ENCODE peak calls at places on chromosomes 3 and 15, in six cellular contexts. K is stomach, E is spleen, G is HCT116, Z is H1, L is prostate gland. U is an unnamed sample.
A peak's percentile ranks its signal among the peaks of the same experiment; 100 is the strongest.

GRCh38 chr15:77723756-77724155 is 91.0 kb upstream of the LINGO1 start:
- DNase-seq in K (no peak), E (no peak), G (no peak), Z (no peak), L (no peak), U (no peak)

GRCh38 chr15:95457520-95457919 is 873.0 kb upstream of the NR2F2 start:
- DNase-seq in K (no peak), E (no peak), G (no peak), Z (no peak), L (no peak), U (no peak)

GRCh38 chr3:19885468-19885867 is 48.5 kb downstream of the EFHB start:
- DNase-seq in K (no peak), E (no peak), G (no peak), Z (no peak), L (no peak), U (no peak)

GRCh38 chr15:44580105-44580504 is 43.2 kb downstream of the EIF3J start:
- DNase-seq in K (no peak), E (no peak), G (no peak), Z (no peak), L (no peak), U (no peak)

GRCh38 chr3:100570811-100571210 is 38.6 kb upstream of the ADGRG7 start:
- DNase-seq in K (no peak), E (no peak), G (no peak), Z (no peak), L (no peak), U (no peak)

GRCh38 chr15:35088329-35088728 is 3.2 kb upstream of the NANOGP8 start:
- DNase-seq in K (no peak), E (no peak), G (no peak), Z (no peak), L (no peak), U (no peak)

GRCh38 chr15:78347586-78348543 is 7.7 kb downstream of the CRABP1 start:
- DNase-seq in K (no peak), E (peak; percentile 29), G (no peak), Z (no peak), L (peak; percentile 52), U (no peak)

GRCh38 chr3:143358155-143358792 is 238.7 kb downstream of the CHST2 start:
- DNase-seq in K (no peak), E (no peak), G (no peak), Z (no peak), L (peak; percentile 11), U (no peak)

GRCh38 chr15:57892181-57892580 is 173.3 kb downstream of the ALDH1A2 start:
- DNase-seq in K (no peak), E (no peak), G (no peak), Z (no peak), L (no peak), U (no peak)

GRCh38 chr3:24857945-24858344 is 363.3 kb upstream of the THRB start:
- DNase-seq in K (no peak), E (no peak), G (no peak), Z (no peak), L (no peak), U (no peak)

GRCh38 chr3:15535757-15536156 is 14.3 kb upstream of the COLQ start:
- DNase-seq in K (no peak), E (no peak), G (no peak), Z (no peak), L (no peak), U (no peak)

GRCh38 chr3:170759511-170760173 is 110.4 kb downstream of the RPL22L1 start:
- DNase-seq in K (no peak), E (no peak), G (no peak), Z (no peak), L (no peak), U (no peak)

GRCh38 chr3:40979962-40980361 is 219.3 kb upstream of the CTNNB1 start:
- DNase-seq in K (no peak), E (no peak), G (no peak), Z (no peak), L (no peak), U (no peak)

GRCh38 chr3:180280601-180281000 is 243.9 kb upstream of the PEX5L start:
- DNase-seq in K (no peak), E (no peak), G (no peak), Z (no peak), L (no peak), U (no peak)

GRCh38 chr15:63212050-63212973 is 22.9 kb downstream of the RAB8B start:
- DNase-seq in K (no peak), E (no peak), G (no peak), Z (no peak), L (peak; percentile 49), U (no peak)

GRCh38 chr3:184676927-184677326 is 34.9 kb downstream of the MAGEF1 start:
- DNase-seq in K (no peak), E (no peak), G (no peak), Z (no peak), L (no peak), U (no peak)

GRCh38 chr3:192957441-192957951 is 39.8 kb upstream of the MB21D2 start:
- DNase-seq in K (no peak), E (no peak), G (no peak), Z (no peak), L (no peak), U (no peak)
- TF ChIP-seq POLR2AphosphoS5 in K (no peak), E (no peak), G (no peak), Z (no peak), L (no peak), U (no peak)

GRCh38 chr3:187955076-187955952 is 198.6 kb upstream of the LPP start:
- DNase-seq in K (no peak), E (no peak), G (no peak), Z (no peak), L (no peak), U (no peak)

GRCh38 chr3:187954486-187955075 is 199.4 kb upstream of the LPP start:
- DNase-seq in K (no peak), E (no peak), G (no peak), Z (no peak), L (no peak), U (no peak)

GRCh38 chr3:187960820-187961219 is 193.1 kb upstream of the LPP start:
- DNase-seq in K (no peak), E (no peak), G (no peak), Z (no peak), L (no peak), U (no peak)

GRCh38 chr3:187958432-187959003 is 195.4 kb upstream of the LPP start:
- DNase-seq in K (peak; percentile 34), E (peak; percentile 92), G (no peak), Z (no peak), L (no peak), U (no peak)

DNA sequence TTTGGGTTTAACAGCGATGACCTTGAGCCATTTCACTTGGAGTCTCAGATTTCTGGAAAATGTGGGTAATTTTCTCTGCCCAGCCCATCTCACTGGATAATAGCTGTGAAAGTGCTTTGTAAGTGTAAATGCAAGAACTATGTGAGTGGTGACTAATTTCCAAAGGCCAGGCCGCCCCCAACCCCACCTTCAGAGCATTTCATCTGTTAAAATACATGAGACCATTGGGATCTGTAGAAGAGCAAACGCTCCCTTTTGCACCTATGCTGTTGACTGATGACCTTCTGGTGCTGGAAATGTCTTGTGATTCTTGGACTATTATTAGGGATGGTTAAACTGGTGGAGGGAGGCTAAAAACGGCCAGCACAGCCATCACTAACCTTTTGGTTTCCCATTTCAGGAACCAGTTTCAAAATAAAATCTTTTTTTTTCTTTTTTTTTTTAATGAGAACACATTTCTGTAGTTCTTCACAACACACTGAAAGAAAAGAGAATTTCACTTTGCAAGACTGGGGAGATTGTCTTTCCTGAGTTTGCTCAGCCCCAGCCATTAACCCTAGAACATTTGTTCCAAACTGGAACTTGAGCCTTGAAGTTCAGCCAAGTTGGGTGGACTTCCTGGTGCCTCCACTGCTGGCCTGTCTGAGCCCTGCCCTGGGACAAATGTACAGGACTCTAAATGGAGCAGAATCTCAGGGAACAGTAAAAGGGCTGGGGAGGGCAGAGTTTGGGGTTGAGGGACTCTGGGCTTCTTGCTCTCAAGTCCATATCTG is 196.6 kb upstream of the LPP start:
- DNase-seq in K (peak; percentile 30), E (no peak), G (no peak), Z (no peak), L (no peak), U (no peak)
- TF ChIP-seq POLR2A in K (no peak), E (no peak), G (no peak), Z (no peak), L (no peak), U (no peak)

DNA sequence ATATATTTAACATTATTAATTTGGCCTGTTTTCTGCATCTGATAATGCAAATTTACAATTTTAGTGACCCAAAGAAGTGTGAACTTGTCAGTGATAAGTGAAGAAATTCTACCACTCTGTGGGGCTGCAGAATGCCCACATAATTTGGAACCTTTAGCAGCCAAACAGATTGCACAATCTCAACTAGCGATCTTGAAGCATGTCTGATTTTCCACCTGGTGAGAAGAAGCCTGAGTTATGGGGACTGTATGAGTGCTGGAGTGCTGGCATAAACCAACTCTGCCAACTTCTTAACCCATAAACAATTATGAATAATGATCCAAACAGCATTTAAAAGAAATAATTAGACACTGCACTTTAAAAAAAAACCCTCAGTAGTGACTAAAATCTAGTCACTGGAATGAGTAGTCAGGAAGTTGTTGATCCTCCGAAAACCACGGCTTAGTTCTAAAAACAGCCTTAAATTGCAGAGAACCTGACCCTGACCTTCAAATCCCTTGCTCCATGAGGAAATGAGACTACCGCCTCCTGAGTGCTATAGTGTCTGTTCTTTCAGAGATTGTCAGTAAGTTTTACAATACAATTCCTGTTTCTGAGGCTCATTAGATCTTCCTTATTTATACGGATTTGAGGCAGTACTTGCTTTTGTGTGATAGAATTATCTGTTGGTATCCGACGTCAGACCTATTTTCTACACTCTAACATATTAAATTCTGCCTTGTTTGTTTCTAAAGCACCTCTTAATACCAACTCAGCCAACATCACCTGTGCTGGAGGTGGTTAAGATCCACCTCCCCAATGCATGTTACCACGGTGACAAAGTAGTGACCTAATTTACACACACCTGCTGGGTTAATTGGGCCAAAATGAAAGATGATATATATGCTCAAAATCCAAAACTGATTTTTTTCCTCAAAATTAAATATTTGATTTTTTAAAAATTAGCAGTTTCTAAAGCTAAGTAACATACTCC is 267.7 kb downstream of the ZBTB20 start:
- DNase-seq in K (no peak), E (no peak), G (peak; percentile 86), Z (no peak), L (no peak), U (no peak)
- TF ChIP-seq POLR2AphosphoS5 in K (no peak), E (no peak), G (peak; percentile 38), Z (no peak), L (no peak), U (no peak)

GRCh38 chr3:13213490-13213889 is 140.3 kb upstream of the IQSEC1 start:
- DNase-seq in K (no peak), E (no peak), G (no peak), Z (no peak), L (no peak), U (no peak)

GRCh38 chr3:13213911-13214846 is 140.9 kb upstream of the IQSEC1 start:
- DNase-seq in K (no peak), E (peak; percentile 51), G (no peak), Z (no peak), L (no peak), U (no peak)

GRCh38 chr3:13215940-13216546 is 142.8 kb upstream of the IQSEC1 start:
- DNase-seq in K (no peak), E (no peak), G (peak; percentile 31), Z (no peak), L (no peak), U (no peak)

GRCh38 chr3:13217253-13217652 is 144.0 kb upstream of the IQSEC1 start:
- DNase-seq in K (no peak), E (no peak), G (no peak), Z (no peak), L (no peak), U (no peak)

GRCh38 chr3:13214847-13215472 is 141.7 kb upstream of the IQSEC1 start:
- DNase-seq in K (no peak), E (peak; percentile 21), G (no peak), Z (no peak), L (no peak), U (no peak)
- TF ChIP-seq POLR2A in K (no peak), E (no peak), G (no peak), Z (no peak), L (no peak), U (no peak)

U was measured in GM12891.